ENCODE peak calls at places on chromosomes 11 and 22, in seven cellular contexts. E is lower lobe of right lung, M is right atrium auricular region, X is right lobe of liver, V is neuronal stem cell, A is body of pancreas, Y is Panc1. U is an unnamed sample. For H3K4me1, the result is how much of the 10 kb centered on the place peaks cover.

GRCh38 chr22:33787645-33788456 is 132.4 kb downstream of the LARGE1 start:
- DNase-seq in E (no peak), M (no peak), X (no peak), V (no peak), A (no peak), Y (no peak), U (no peak)

GRCh38 chr11:130846606-130847005 is 69.7 kb downstream of the SNX19 start:
- DNase-seq in E (no peak), M (no peak), X (no peak), V (no peak), A (no peak), Y (no peak), U (no peak)

GRCh38 chr11:74437441-74437840 is 29.9 kb downstream of the KCNE3 start:
- DNase-seq in E (no peak), M (no peak), X (no peak), V (no peak), A (no peak), Y (no peak), U (no peak)

GRCh38 chr11:30552839-30553238 is 33.3 kb downstream of the MPPED2 start:
- DNase-seq in E (no peak), M (no peak), X (no peak), V (no peak), A (no peak), Y (no peak), U (no peak)

GRCh38 chr22:43988116-43988817 is 33.0 kb downstream of the SAMM50 start:
- DNase-seq in E (no peak), M (no peak), X (no peak), V (no peak), A (no peak), Y (no peak), U (no peak)

GRCh38 chr11:64582885-64583284 is 8.1 kb upstream of the SLC22A12 start:
- DNase-seq in E (peak), M (no peak), X (peak), V (no peak), A (no peak), Y (no peak), U (peak)

GRCh38 chr11:64387916-64388315 is 29.0 kb downstream of the RPS6KA4 start:
- DNase-seq in E (no peak), M (no peak), X (no peak), V (no peak), A (no peak), Y (no peak), U (no peak)

GRCh38 chr11:131682373-131683015 is 312.1 kb downstream of the NTM start:
- DNase-seq in E (no peak), M (no peak), X (no peak), V (no peak), A (no peak), Y (no peak), U (no peak)

GRCh38 chr11:17432041-17432440 is 43.6 kb upstream of the KCNJ11 start:
- DNase-seq in E (no peak), M (no peak), X (no peak), V (no peak), A (no peak), Y (no peak), U (no peak)

GRCh38 chr22:28955817-28956216 is 72.4 kb downstream of the ZNRF3 start:
- DNase-seq in E (no peak), M (no peak), X (no peak), V (no peak), A (no peak), Y (no peak), U (no peak)

GRCh38 chr22:33806191-33806590 is 114.1 kb downstream of the LARGE1 start:
- DNase-seq in E (no peak), M (no peak), X (peak), V (no peak), A (no peak), Y (no peak), U (no peak)

GRCh38 chr22:17817079-17817478 is 42.8 kb upstream of the BID start:
- DNase-seq in E (no peak), M (no peak), X (no peak), V (no peak), A (no peak), Y (no peak), U (no peak)

GRCh38 chr22:45550416-45550815 is 47.7 kb downstream of the FBLN1 start:
- DNase-seq in E (no peak), M (no peak), X (no peak), V (no peak), A (no peak), Y (no peak), U (no peak)

GRCh38 chr11:130578738-130579368 is 130.4 kb downstream of the ADAMTS15 start:
- DNase-seq in E (no peak), M (no peak), X (no peak), V (no peak), A (peak), Y (no peak), U (no peak)

GRCh38 chr11:62707277-62707771 is at the start of the genes BSCL2 and GNG3:
- DNase-seq in E (no peak), M (no peak), X (peak), V (peak), A (no peak), Y (no peak), U (no peak)

GRCh38 chr11:45737056-45737455 is 67.9 kb upstream of the SLC35C1 start:
- DNase-seq in E (no peak), M (no peak), X (no peak), V (no peak), A (no peak), Y (no peak), U (no peak)

GRCh38 chr11:1586699-1587098 is 1.6 kb upstream of the KRTAP5-1 start:
- DNase-seq in E (no peak), M (no peak), X (no peak), V (no peak), A (no peak), Y (no peak), U (no peak)

GRCh38 chr11:76385903-76386302 is 4.8 kb downstream of the GVQW3 start:
- DNase-seq in E (no peak), M (no peak), X (peak), V (no peak), A (peak), Y (no peak), U (no peak)

GRCh38 chr11:22779850-22780249 is 49.8 kb downstream of the SVIP start:
- DNase-seq in E (no peak), M (no peak), X (no peak), V (no peak), A (no peak), Y (no peak), U (no peak)

GRCh38 chr11:108345767-108346166 is 121.6 kb downstream of the C11orf65 start:
- DNase-seq in E (no peak), M (no peak), X (no peak), V (no peak), A (no peak), Y (no peak), U (no peak)

GRCh38 chr11:2576536-2576935 is 123.3 kb downstream of the KCNQ1OT1 start:
- DNase-seq in E (peak), M (no peak), X (peak), V (no peak), A (no peak), Y (no peak), U (peak)

GRCh38 chr11:62472063-62472884 is 53.4 kb downstream of the SCGB1A1 start:
- DNase-seq in E (no peak), M (no peak), X (no peak), V (no peak), A (peak), Y (no peak), U (no peak)

GRCh38 chr11:27234043-27234668 is 128.9 kb downstream of the CCDC34 start:
- DNase-seq in E (no peak), M (peak), X (no peak), V (no peak), A (no peak), Y (no peak), U (peak)

GRCh38 chr11:77267910-77268309 is 33.6 kb downstream of the GDPD4 start:
- DNase-seq in E (no peak), M (no peak), X (no peak), V (no peak), A (no peak), Y (no peak), U (no peak)

GRCh38 chr11:23990346-23990745 is 506.5 kb upstream of the LUZP2 start:
- DNase-seq in E (no peak), M (no peak), X (no peak), V (no peak), A (no peak), Y (no peak), U (no peak)

GRCh38 chr11:120121914-120122473 is 15.9 kb downstream of the TRIM29 start:
- DNase-seq in E (peak), M (no peak), X (no peak), V (no peak), A (peak), Y (no peak), U (no peak)

GRCh38 chr11:64619196-64619595 is 28.2 kb downstream of the SLC22A12 start:
- DNase-seq in E (peak), M (no peak), X (no peak), V (no peak), A (no peak), Y (no peak), U (no peak)

GRCh38 chr11:44484211-44484610 is 81.3 kb upstream of the CD82 start:
- DNase-seq in E (no peak), M (no peak), X (no peak), V (no peak), A (no peak), Y (no peak), U (no peak)

GRCh38 chr22:44193537-44193896 is 12.8 kb downstream of the PARVG start:
- DNase-seq in E (no peak), M (no peak), X (no peak), V (no peak), A (no peak), Y (no peak), U (no peak)

GRCh38 chr11:98701541-98701940 is 319.2 kb upstream of the CNTN5 start:
- DNase-seq in E (no peak), M (no peak), X (no peak), V (no peak), A (no peak), Y (no peak), U (no peak)

GRCh38 chr11:120191058-120191457 is 19.8 kb upstream of the OAF start:
- DNase-seq in E (no peak), M (no peak), X (no peak), V (no peak), A (no peak), Y (no peak), U (no peak)

GRCh38 chr11:70423523-70424505 is 25.5 kb downstream of the CTTN start:
- DNase-seq in E (no peak), M (no peak), X (no peak), V (no peak), A (peak), Y (no peak), U (no peak)

GRCh38 chr22:20937031-20937793 is 20.0 kb downstream of the CRKL start:
- DNase-seq in E (peak), M (no peak), X (no peak), V (no peak), A (peak), Y (no peak), U (peak)

GRCh38 chr11:94151311-94151710 is 22.7 kb downstream of the PANX1 start:
- DNase-seq in E (no peak), M (no peak), X (no peak), V (no peak), A (no peak), Y (no peak), U (no peak)

GRCh38 chr11:60912851-60913550 is 957 bp upstream of the TMEM109 start:
- DNase-seq in E (no peak), M (no peak), X (no peak), V (no peak), A (no peak), Y (no peak), U (no peak)

GRCh38 chr11:486189-486588 is 20.9 kb downstream of the RNH1 start:
- DNase-seq in E (no peak), M (no peak), X (no peak), V (no peak), A (no peak), Y (no peak), U (no peak)

GRCh38 chr22:36194971-36195370 is 6.6 kb downstream of the APOL4 start:
- DNase-seq in E (peak), M (peak), X (no peak), V (peak), A (peak), Y (peak), U (peak)

GRCh38 chr11:67367836-67368227 is 5.6 kb downstream of the CLCF1 start:
- DNase-seq in E (no peak), M (no peak), X (no peak), V (no peak), A (no peak), Y (no peak), U (no peak)

GRCh38 chr11:67366546-67366945 is 6.9 kb downstream of the CLCF1 start:
- DNase-seq in E (no peak), M (no peak), X (no peak), V (no peak), A (no peak), Y (no peak), U (no peak)

GRCh38 chr11:67368621-67369020 is 4.8 kb downstream of the CLCF1 start:
- DNase-seq in E (no peak), M (no peak), X (no peak), V (no peak), A (no peak), Y (no peak), U (no peak)

GRCh38 chr11:67365756-67366384 is 7.5 kb downstream of the CLCF1 start:
- DNase-seq in E (no peak), M (no peak), X (no peak), V (no peak), A (no peak), Y (no peak), U (no peak)

GRCh38 chr11:67367014-67367835 is 6.2 kb downstream of the CLCF1 start:
- DNase-seq in E (no peak), M (no peak), X (no peak), V (no peak), A (no peak), Y (no peak), U (no peak)
- H3K4me1 ChIP-seq in E (half or more), M (under half), X (under half), V (under half), A (under half), Y (under half), U (under half)

GRCh38 chr11:34245043-34245442 is 112.8 kb downstream of the ABTB2 start:
- DNase-seq in E (no peak), M (no peak), X (no peak), V (no peak), A (no peak), Y (no peak), U (no peak)

GRCh38 chr11:34243620-34244493 is 114.0 kb downstream of the ABTB2 start:
- DNase-seq in E (no peak), M (no peak), X (no peak), V (no peak), A (peak), Y (no peak), U (peak)

GRCh38 chr11:34239465-34240149 is 118.2 kb downstream of the ABTB2 start:
- DNase-seq in E (no peak), M (no peak), X (no peak), V (no peak), A (no peak), Y (no peak), U (no peak)

GRCh38 chr11:34240150-34240494 is 117.7 kb downstream of the ABTB2 start:
- DNase-seq in E (no peak), M (no peak), X (no peak), V (no peak), A (no peak), Y (no peak), U (no peak)

DNA sequence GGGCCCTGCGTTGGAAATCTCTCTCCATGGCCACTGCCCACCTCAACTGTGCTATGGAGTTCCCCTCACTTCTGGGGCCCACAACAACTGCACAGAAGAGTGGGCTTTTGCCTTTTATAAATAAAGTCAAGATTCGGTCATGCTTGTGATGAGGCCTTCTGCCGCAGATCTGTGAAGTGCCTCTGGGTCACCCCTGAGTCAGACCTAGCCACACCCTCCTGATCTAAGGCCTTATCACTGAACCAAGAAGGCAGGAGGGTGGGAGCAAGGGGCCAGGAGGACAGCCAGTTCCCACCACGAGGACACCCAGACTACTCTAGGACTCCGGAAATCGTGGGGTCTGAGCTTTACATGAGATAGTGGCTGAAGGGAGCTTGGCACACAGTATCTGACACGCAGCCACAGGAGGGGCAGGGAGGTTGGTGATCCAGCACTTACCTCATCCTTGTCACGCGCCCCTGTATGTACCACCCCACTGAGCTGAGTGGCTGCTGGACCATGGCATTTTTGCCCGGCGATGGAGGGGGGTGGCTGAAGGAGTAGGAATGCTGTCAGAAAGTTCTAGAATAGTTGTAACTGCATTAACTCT is 115.7 kb downstream of the ABTB2 start:
- DNase-seq in E (no peak), M (no peak), X (no peak), V (no peak), A (no peak), Y (no peak), U (no peak)
- H3K27ac ChIP-seq in E (no peak), M (peak), X (no peak), V (no peak), A (no peak), Y (peak), U (no peak)

DNA sequence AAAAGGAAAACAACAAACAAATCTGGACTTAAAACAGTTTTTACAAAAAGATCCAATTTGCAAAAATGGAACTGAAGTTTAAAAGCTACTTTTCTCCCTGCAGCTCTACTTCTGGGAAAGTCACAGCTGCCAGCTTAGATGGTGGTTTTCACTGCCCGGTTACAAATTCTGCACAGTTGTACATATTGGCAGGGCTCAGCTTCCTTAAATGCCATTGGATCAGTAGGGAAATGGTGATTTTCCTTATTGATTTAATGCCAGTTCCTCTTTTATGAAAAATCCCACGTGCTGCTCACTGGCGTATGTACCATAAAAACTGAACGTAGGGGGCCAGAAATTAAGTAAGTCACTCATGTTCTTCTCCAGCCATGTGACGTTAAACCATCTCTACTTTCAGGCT is 22.8 kb downstream of the GRAP2 start:
- DNase-seq in E (no peak), M (no peak), X (no peak), V (no peak), A (peak), Y (no peak), U (no peak)
- H3K4me3 ChIP-seq in E (no peak), M (no peak), X (no peak), V (no peak), A (no peak), Y (no peak), U (no peak)

GRCh38 chr22:27881404-27881803 is 37.7 kb downstream of the PITPNB start:
- DNase-seq in E (no peak), M (no peak), X (no peak), V (no peak), A (peak), Y (no peak), U (no peak)

GRCh38 chr22:27883656-27884350 is 35.3 kb downstream of the PITPNB start:
- DNase-seq in E (no peak), M (no peak), X (no peak), V (no peak), A (no peak), Y (no peak), U (no peak)

GRCh38 chr22:27877501-27877900 is 41.6 kb downstream of the PITPNB start:
- DNase-seq in E (no peak), M (no peak), X (no peak), V (no peak), A (no peak), Y (no peak), U (no peak)

GRCh38 chr22:27879923-27880322 is 39.1 kb downstream of the PITPNB start:
- DNase-seq in E (no peak), M (no peak), X (no peak), V (no peak), A (peak), Y (no peak), U (no peak)

GRCh38 chr22:27880778-27881394 is 38.2 kb downstream of the PITPNB start:
- DNase-seq in E (no peak), M (no peak), X (no peak), V (peak), A (peak), Y (peak), U (no peak)
- H3K4me1 ChIP-seq in E (under half), M (under half), X (under half), V (under half), A (under half), Y (under half), U (under half)

GRCh38 chr11:112310867-112311266 is 50.2 kb upstream of the PLET1 start:
- DNase-seq in E (no peak), M (no peak), X (no peak), V (no peak), A (no peak), Y (no peak), U (no peak)
- H3K27ac ChIP-seq in E (no peak), M (no peak), X (no peak), V (no peak), A (no peak), Y (no peak), U (no peak)